ENCODE peak calls at places on chromosomes 5 and 9, in four cellular contexts. B, F, R and P are unnamed samples.

GRCh38 chr9:135347461-135347860 is 132.1 kb upstream of the PPP1R26 start:
- DNase-seq in F (no peak), B (no peak), R (no peak), P (no peak)

GRCh38 chr5:59279979-59280378 is 613.5 kb downstream of the PDE4D start:
- DNase-seq in R (no peak), F (no peak), B (no peak), P (no peak)

GRCh38 chr9:69307446-69308216 is 17.4 kb upstream of the ENTREP1 start:
- DNase-seq in F (no peak), B (peak; percentile 58), R (no peak), P (no peak)

GRCh38 chr9:89536618-89537017 is 38.7 kb upstream of the SEMA4D start:
- DNase-seq in F (no peak), R (no peak), B (no peak), P (no peak)

GRCh38 chr9:124784503-124784902 is 7.6 kb downstream of the OLFML2A start:
- DNase-seq in R (no peak), F (no peak), B (no peak), P (no peak)

GRCh38 chr5:7706214-7706613 is 144.7 kb downstream of the CFAP90 start:
- DNase-seq in B (no peak), F (no peak), R (no peak), P (no peak)

GRCh38 chr9:131097259-131097947 is 1.1 kb downstream of the AIF1L start:
- DNase-seq in B (no peak), F (no peak), R (no peak), P (no peak)

GRCh38 chr5:14161825-14162556 is 18.8 kb downstream of the TRIO start:
- DNase-seq in R (no peak), F (no peak), B (no peak), P (no peak)

GRCh38 chr9:108885643-108886348 is 23.7 kb downstream of the ACTL7A start:
- DNase-seq in F (peak; percentile 81), B (no peak), R (peak; percentile 88), P (peak; percentile 2)

GRCh38 chr5:1206521-1207412 is 5.4 kb downstream of the SLC6A19 start:
- DNase-seq in B (no peak), F (no peak), R (no peak), P (no peak)

GRCh38 chr5:120152472-120152871 is 311.6 kb upstream of the PRR16 start:
- DNase-seq in F (no peak), R (peak; percentile 6), B (no peak), P (no peak)

GRCh38 chr5:157026789-157027424 is 32.0 kb downstream of the HAVCR1 start:
- DNase-seq in B (peak; percentile 38), F (no peak), R (peak; percentile 22), P (peak; percentile 37)

GRCh38 chr5:172666251-172666650 is 25.2 kb downstream of the NEURL1B start:
- DNase-seq in F (no peak), B (no peak), R (peak; percentile 42), P (no peak)

GRCh38 chr5:54243483-54244080 is 66.8 kb downstream of the ARL15 start:
- DNase-seq in B (no peak), F (no peak), R (peak; percentile 54), P (peak; percentile 27)

GRCh38 chr9:76733096-76733495 is 31.1 kb upstream of the PCA3 start:
- DNase-seq in R (no peak), B (no peak), F (no peak), P (no peak)

GRCh38 chr9:91515074-91515687 is 91.5 kb upstream of the NFIL3 start:
- DNase-seq in R (peak; percentile 72), B (no peak), F (peak; percentile 30), P (no peak)

GRCh38 chr9:81833563-81834345 is 94.5 kb upstream of the SPATA31D4 start:
- DNase-seq in R (no peak), F (no peak), B (no peak), P (no peak)

GRCh38 chr5:143472576-143472975 is 69.1 kb upstream of the NR3C1 start:
- DNase-seq in F (no peak), B (no peak), R (no peak), P (no peak)

GRCh38 chr5:176738851-176739250 is 71.5 kb upstream of the UNC5A start:
- DNase-seq in B (no peak), F (no peak), R (no peak), P (no peak)

GRCh38 chr5:75510836-75511434 is 494 bp downstream of the CERT1 start:
- DNase-seq in R (no peak), F (no peak), B (no peak), P (no peak)

GRCh38 chr5:160507181-160507811 is 85.6 kb downstream of the PTTG1 start:
- DNase-seq in B (no peak), F (no peak), R (no peak), P (no peak)

GRCh38 chr9:110282023-110282766 is 25.9 kb upstream of the TXN start:
- DNase-seq in B (no peak), F (no peak), R (no peak), P (no peak)

GRCh38 chr5:142600611-142601360 is 85.1 kb downstream of the FGF1 start:
- DNase-seq in F (no peak), B (no peak), R (peak; percentile 3), P (no peak)

GRCh38 chr5:28400076-28400475 is 1361.7 kb upstream of the CDH9 start:
- DNase-seq in F (no peak), B (no peak), R (no peak), P (no peak)

GRCh38 chr5:173932695-173933139 is 44.6 kb downstream of the CPEB4 start:
- DNase-seq in F (no peak), B (no peak), R (no peak), P (no peak)

GRCh38 chr5:126446498-126447224 is 23.5 kb downstream of the GRAMD2B start:
- DNase-seq in B (no peak), R (peak; percentile 18), F (no peak), P (peak; percentile 71)

GRCh38 chr9:36142510-36143161 is 6.1 kb downstream of the GLIPR2 start:
- DNase-seq in F (no peak), R (peak; percentile 87), B (no peak), P (no peak)

GRCh38 chr5:173670791-173671120 is 54.3 kb upstream of the BOD1 start:
- DNase-seq in B (no peak), R (no peak), F (no peak), P (no peak)

GRCh38 chr5:168147536-168148460 is 143.6 kb upstream of the WWC1 start:
- DNase-seq in B (no peak), F (no peak), R (no peak), P (no peak)

GRCh38 chr9:83981126-83981871 is 694 bp downstream of the RMI1 start:
- DNase-seq in B (no peak), F (no peak), R (peak; percentile 55), P (no peak)

GRCh38 chr9:16417749-16418148 is 452.7 kb downstream of the BNC2 start:
- DNase-seq in R (no peak), B (no peak), F (no peak), P (no peak)

GRCh38 chr9:89234636-89235035 is 56.0 kb upstream of the SHC3 start:
- DNase-seq in B (no peak), F (peak; percentile 3), R (no peak), P (no peak)

GRCh38 chr9:93267681-93268505 is 84.0 kb downstream of the WNK2 start:
- DNase-seq in F (no peak), B (no peak), R (no peak), P (no peak)

DNA sequence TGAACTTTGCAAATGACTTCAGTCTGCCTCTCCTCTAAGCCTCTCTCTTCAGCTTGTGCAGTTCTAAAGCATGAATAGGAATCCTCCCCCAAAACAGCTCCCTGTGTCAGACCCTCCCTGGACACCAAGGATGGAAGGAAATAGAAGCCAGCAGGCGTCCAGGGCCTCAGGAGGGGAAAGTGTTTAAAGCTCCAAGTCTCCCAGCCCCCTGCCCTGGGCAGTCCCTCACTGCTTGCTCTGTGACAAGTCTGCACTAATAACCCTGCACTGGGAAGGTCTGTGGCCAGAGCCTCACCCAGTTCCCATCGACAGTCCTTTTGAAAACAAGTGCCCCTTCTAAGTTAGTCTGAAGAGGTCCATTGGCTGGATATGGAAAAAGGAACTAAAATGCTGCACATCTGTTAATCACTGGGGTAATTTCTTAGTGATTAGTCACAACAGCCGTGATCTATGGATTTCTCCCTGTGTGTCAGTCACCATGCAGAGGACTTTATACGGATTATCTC is 195.2 kb downstream of the FBXL7 start:
- DNase-seq in F (no peak), R (no peak), B (no peak), P (no peak)
- TF ChIP-seq EGR1 in F (no peak), R (no peak), B (no peak), P (no peak)

GRCh38 chr9:97854696-97855485 is 1.9 kb downstream of the FOXE1 start:
- DNase-seq in B (no peak), F (no peak), R (no peak), P (no peak)
- H3K4me3 ChIP-seq in B (peak overlapping the region; percentile 26), F (no peak overlapping the region), R (no peak overlapping the region), P (no peak overlapping the region)

GRCh38 chr5:98786178-98786853 is 12.9 kb downstream of the RGMB start:
- DNase-seq in B (no peak), R (no peak), F (no peak), P (no peak)

GRCh38 chr5:98784411-98784810 is 10.9 kb downstream of the RGMB start:
- DNase-seq in B (no peak), R (no peak), F (no peak), P (no peak)

GRCh38 chr5:98789029-98789428 is 15.6 kb downstream of the RGMB start:
- DNase-seq in F (no peak), R (no peak), B (no peak), P (no peak)

GRCh38 chr5:98785244-98785643 is 11.8 kb downstream of the RGMB start:
- DNase-seq in B (no peak), F (no peak), R (no peak), P (no peak)

DNA sequence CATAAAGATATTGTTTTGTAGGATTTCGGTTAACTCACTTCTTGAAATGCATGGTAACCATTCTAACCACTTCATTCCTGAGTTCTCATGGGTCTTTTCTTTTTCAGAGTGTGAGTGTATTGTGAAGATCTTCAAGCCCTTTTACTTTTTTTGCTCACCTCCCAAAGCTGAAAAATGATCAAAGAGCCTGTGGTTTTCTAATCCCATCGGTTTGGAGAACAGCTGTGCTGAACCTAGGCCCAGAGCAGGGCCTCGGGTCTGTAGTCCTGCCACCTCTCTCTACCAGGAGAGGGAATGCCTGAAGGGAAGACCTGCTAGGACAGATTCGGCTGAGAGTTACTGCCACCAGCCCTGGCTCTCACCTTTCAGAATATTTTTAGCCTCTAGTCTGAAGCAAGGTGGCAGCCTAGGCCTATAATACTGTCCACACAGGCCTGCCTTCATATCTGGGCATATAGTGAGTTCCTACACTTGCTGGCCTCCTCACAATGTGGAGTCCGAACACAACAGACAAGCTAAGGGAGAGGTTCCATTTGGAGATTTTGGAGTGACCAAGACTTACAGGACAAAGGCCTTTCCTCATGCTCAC is 13.8 kb downstream of the RGMB start:
- DNase-seq in B (no peak), R (no peak), F (no peak), P (no peak)
- H3K4me1 ChIP-seq in B (no peaks in the 10 kb centered on the region), R (no peaks in the 10 kb centered on the region), F (no peaks in the 10 kb centered on the region), P (no peaks in the 10 kb centered on the region)

GRCh38 chr5:132190161-132190817 is 37.4 kb downstream of the P4HA2 start:
- DNase-seq in F (no peak), R (peak; percentile 85), B (no peak), P (peak; percentile 51)
- TF ChIP-seq EGR1 in F (no peak), R (no peak), B (no peak), P (no peak)

GRCh38 chr9:20620658-20621552 is 1.4 kb downstream of the MLLT3 start:
- DNase-seq in F (no peak), B (no peak), R (no peak), P (no peak)

GRCh38 chr9:20621553-20622329 is 558 bp downstream of the MLLT3 start:
- DNase-seq in B (no peak), R (no peak), F (no peak), P (no peak)

GRCh38 chr9:20618361-20618799 is 3.9 kb downstream of the MLLT3 start:
- DNase-seq in R (no peak), B (no peak), F (no peak), P (no peak)

GRCh38 chr9:20616808-20617207 is 5.5 kb downstream of the MLLT3 start:
- DNase-seq in R (no peak), F (no peak), B (no peak), P (no peak)

GRCh38 chr9:20619492-20619860 is 2.8 kb downstream of the MLLT3 start:
- DNase-seq in B (no peak), F (no peak), R (no peak), P (no peak)
- H3K4me3 ChIP-seq in B (peak overlapping the region; percentile 5), F (peak overlapping the region; percentile 87), R (no peak overlapping the region), P (no peak overlapping the region)